ENCODE peak calls at places on chromosomes 12 and 14, in eight cellular contexts. A is AG04450, Z is heart right ventricle, O is coronary artery, V is endothelial cell, L is mucosa of descending colon, S is pancreas, N is choroid plexus epithelial cell. R is an unnamed sample.

GRCh38 chr12:47023311-47023710 is 56.1 kb upstream of the PCED1B start:
- DNase-seq in A (no peak), Z (no peak), O (no peak), V (no peak), L (no peak), S (no peak), N (no peak), R (no peak)

GRCh38 chr14:67919259-67919658 is 99.7 kb downstream of the RAD51B start:
- DNase-seq in A (no peak), Z (no peak), O (no peak), V (no peak), L (no peak), S (no peak), N (peak; percentile 45), R (no peak)

GRCh38 chr12:75913502-75914110 is 118.0 kb downstream of the PHLDA1 start:
- DNase-seq in A (no peak), Z (peak; percentile 20), O (no peak), V (no peak), L (no peak), S (no peak), N (no peak), R (no peak)

GRCh38 chr12:63874897-63875296 is 30.4 kb downstream of the SRGAP1 start:
- DNase-seq in A (no peak), Z (no peak), O (no peak), V (no peak), L (no peak), S (no peak), N (no peak), R (no peak)

GRCh38 chr12:80472912-80473500 is 29.0 kb downstream of the PTPRQ start:
- DNase-seq in A (peak; percentile 41), Z (no peak), O (no peak), V (no peak), L (no peak), S (no peak), N (peak; percentile 89), R (peak; percentile 29)

GRCh38 chr14:104250175-104250574 is 111.8 kb downstream of the KIF26A start:
- DNase-seq in A (no peak), Z (no peak), O (peak; percentile 62), V (no peak), L (peak; percentile 22), S (no peak), N (no peak), R (no peak)

GRCh38 chr12:72330291-72330690 is 58.1 kb downstream of the TRHDE start:
- DNase-seq in A (no peak), Z (no peak), O (no peak), V (no peak), L (no peak), S (no peak), N (peak; percentile 69), R (no peak)

GRCh38 chr12:4505381-4505986 is 33.2 kb upstream of the RAD51AP1 start:
- DNase-seq in A (no peak), Z (no peak), O (no peak), V (no peak), L (no peak), S (no peak), N (peak; percentile 53), R (no peak)

GRCh38 chr12:998020-998874 is 7.2 kb downstream of the ERC1 start:
- DNase-seq in A (no peak), Z (no peak), O (no peak), V (no peak), L (no peak), S (no peak), N (peak; percentile 15), R (peak; percentile 51)

GRCh38 chr12:122106891-122107660 is 28.5 kb downstream of the MLXIP start:
- DNase-seq in A (no peak), Z (peak; percentile 60), O (no peak), V (no peak), L (peak; percentile 87), S (peak; percentile 57), N (peak; percentile 69), R (no peak)

GRCh38 chr12:57842342-57843294 is 3.9 kb downstream of the CTDSP2 start:
- DNase-seq in A (no peak), Z (no peak), O (no peak), V (no peak), L (no peak), S (no peak), N (peak; percentile 50), R (no peak)

GRCh38 chr12:32482226-32482625 is 82.9 kb downstream of the FGD4 start:
- DNase-seq in A (no peak), Z (no peak), O (no peak), V (no peak), L (no peak), S (no peak), N (peak; percentile 55), R (peak; percentile 44)

GRCh38 chr14:105364100-105364708 is 34.1 kb upstream of the TEX22 start:
- DNase-seq in A (peak; percentile 15), Z (peak; percentile 44), O (no peak), V (no peak), L (peak; percentile 49), S (no peak), N (peak; percentile 37), R (no peak)

GRCh38 chr14:50955373-50956043 is 11.2 kb upstream of the PYGL start:
- DNase-seq in A (peak; percentile 84), Z (peak; percentile 37), O (no peak), V (peak; percentile 26), L (peak; percentile 83), S (no peak), N (peak; percentile 97), R (peak; percentile 44)

GRCh38 chr14:68282479-68283377 is 463.1 kb downstream of the RAD51B start:
- DNase-seq in A (no peak), Z (no peak), O (no peak), V (no peak), L (no peak), S (no peak), N (no peak), R (no peak)

GRCh38 chr12:46921048-46921753 is 95.4 kb upstream of the SLC38A4 start:
- DNase-seq in A (no peak), Z (no peak), O (no peak), V (no peak), L (no peak), S (no peak), N (peak; percentile 22), R (no peak)

GRCh38 chr14:89241265-89241664 is 175.8 kb downstream of the FOXN3 start:
- DNase-seq in A (no peak), Z (no peak), O (peak; percentile 24), V (no peak), L (no peak), S (no peak), N (no peak), R (no peak)

GRCh38 chr12:81084848-81085350 is 7.0 kb downstream of the ACSS3 start:
- DNase-seq in A (no peak), Z (no peak), O (no peak), V (no peak), L (no peak), S (no peak), N (peak; percentile 71), R (no peak)

GRCh38 chr12:98814254-98814653 is 169.2 kb downstream of the APAF1 start:
- DNase-seq in A (no peak), Z (no peak), O (no peak), V (no peak), L (no peak), S (no peak), N (no peak), R (no peak)

DNA sequence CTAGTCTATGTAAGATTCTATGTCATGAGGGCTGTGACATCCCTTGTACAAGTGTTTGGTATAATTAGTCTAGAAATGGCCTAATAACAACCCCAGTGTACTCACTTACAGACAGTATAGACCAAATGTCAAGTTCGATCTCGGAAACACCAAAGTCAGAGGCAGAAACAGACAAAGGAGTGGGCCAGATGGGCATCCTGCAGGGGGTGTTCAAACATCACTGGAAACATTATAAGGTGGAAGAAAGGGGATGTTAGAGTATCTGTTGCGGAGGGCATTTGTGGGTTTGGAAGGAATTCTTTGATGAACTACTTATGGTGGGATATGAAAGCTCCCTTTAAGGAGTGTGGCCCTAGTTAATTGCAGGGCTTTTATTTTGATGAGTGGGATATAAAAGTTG is 134.6 kb downstream of the ESR2 start:
- DNase-seq in A (no peak), Z (no peak), O (no peak), V (no peak), L (no peak), S (no peak), N (no peak), R (no peak)
- TF ChIP-seq CTCF in A (no peak), Z (peak; percentile 39), O (no peak), V (no peak), L (no peak), S (no peak), N (peak; percentile 21), R (no peak)

GRCh38 chr12:65699251-65699650 is 125.0 kb upstream of the HMGA2 start:
- DNase-seq in A (no peak), Z (no peak), O (no peak), V (no peak), L (no peak), S (no peak), N (peak; percentile 85), R (peak; percentile 18)
- TF ChIP-seq CTCF in A (peak; percentile 45), Z (no peak), O (no peak), V (no peak), L (no peak), S (no peak), N (peak; percentile 70), R (no peak)

GRCh38 chr14:55158412-55158811 is 29.4 kb downstream of the LGALS3 start:
- DNase-seq in A (no peak), Z (no peak), O (no peak), V (no peak), L (no peak), S (no peak), N (no peak), R (no peak)

GRCh38 chr14:55157080-55157479 is 28.0 kb downstream of the LGALS3 start:
- DNase-seq in A (no peak), Z (no peak), O (no peak), V (no peak), L (no peak), S (no peak), N (no peak), R (no peak)

DNA sequence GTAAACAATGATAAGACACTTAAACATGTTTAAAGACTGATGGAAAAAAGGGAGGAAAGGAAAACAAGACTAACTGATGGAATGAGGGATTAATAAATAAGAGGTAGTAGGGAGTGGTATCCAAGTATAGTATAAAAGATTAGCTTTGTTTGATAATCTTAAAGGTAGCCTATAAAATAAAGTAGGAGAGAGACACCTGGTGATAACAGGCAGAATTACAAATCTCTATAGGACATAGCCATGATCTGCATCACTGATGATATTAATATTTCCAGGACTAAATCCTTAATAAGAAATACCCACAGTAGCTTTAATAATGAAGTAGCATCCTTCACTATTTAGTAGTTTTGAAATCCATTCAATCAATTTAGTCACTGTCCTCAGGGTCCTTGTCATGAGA is 30.4 kb downstream of the DLGAP5 start:
- DNase-seq in A (no peak), Z (no peak), O (no peak), V (no peak), L (no peak), S (no peak), N (peak; percentile 72), R (peak; percentile 45)
- TF ChIP-seq CTCF in A (peak; percentile 64), Z (peak; percentile 72), O (peak; percentile 29), V (no peak), L (peak; percentile 16), S (no peak), N (peak; percentile 57), R (no peak)

DNA sequence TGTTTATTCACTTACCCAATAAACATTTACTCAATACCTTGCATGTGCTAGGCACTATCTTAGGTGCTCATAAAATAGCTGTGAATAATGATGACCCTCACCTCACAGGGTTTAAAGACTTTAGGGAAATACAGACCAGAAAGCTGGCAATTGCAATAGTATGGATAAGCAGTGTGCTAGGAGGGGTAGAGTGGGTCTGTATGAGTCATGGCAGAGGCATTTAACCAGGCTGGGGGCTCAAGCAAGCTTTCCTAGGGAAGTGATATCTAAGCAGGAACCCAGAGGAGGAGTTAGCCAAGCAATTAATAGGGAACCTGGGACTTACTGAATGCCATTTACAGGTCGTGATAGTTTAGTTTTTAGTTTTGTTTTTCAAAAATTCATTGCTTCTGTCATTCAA is 123.9 kb upstream of the CCDC198 start:
- DNase-seq in A (no peak), Z (no peak), O (no peak), V (no peak), L (no peak), S (no peak), N (no peak), R (no peak)
- TF ChIP-seq CTCF in A (no peak), Z (no peak), O (no peak), V (no peak), L (no peak), S (no peak), N (no peak), R (no peak)

R was measured in GM13976.